ENCODE peak calls at places on chromosomes 7 and 10, in four cellular contexts. S is CD4-positive, alpha-beta T cell; A is heart right ventricle; B is endothelial cell. T is an unnamed sample.

GRCh38 chr10:125006188-125006680 is 64.3 kb downstream of the ZRANB1 start:
- DNase-seq in S (no peak), A (no peak), B (no peak), T (no peak)

GRCh38 chr10:126130291-126130710 is 233.9 kb downstream of the FANK1 start:
- DNase-seq in S (no peak), A (peak), B (no peak), T (no peak)

GRCh38 chr10:111707066-111707465 is 476.5 kb downstream of the GPAM start:
- DNase-seq in S (no peak), A (no peak), B (no peak), T (no peak)

GRCh38 chr7:64558323-64558705 is 4.6 kb downstream of the ZNF680 start:
- DNase-seq in S (no peak), A (no peak), B (no peak), T (no peak)

GRCh38 chr7:23291957-23292560 is 7.1 kb upstream of the MALSU1 start:
- DNase-seq in S (no peak), A (no peak), B (no peak), T (no peak)

GRCh38 chr10:61900829-61901783 is at the start of gene ARID5B:
- DNase-seq in S (peak), A (no peak), B (peak), T (peak)

GRCh38 chr10:71390435-71390820 is 6.3 kb upstream of the CDH23 start:
- DNase-seq in S (no peak), A (no peak), B (no peak), T (no peak)

GRCh38 chr7:14071045-14071444 is 81.6 kb upstream of the ETV1 start:
- DNase-seq in S (no peak), A (no peak), B (no peak), T (no peak)

GRCh38 chr7:25851332-25852248 is 300.4 kb upstream of the NFE2L3 start:
- DNase-seq in S (peak), A (peak), B (peak), T (peak)

GRCh38 chr10:124665091-124665490 is 79.1 kb downstream of the FAM53B start:
- DNase-seq in S (no peak), A (no peak), B (no peak), T (no peak)

GRCh38 chr10:3045471-3046209 is 21.7 kb upstream of the PFKP start:
- DNase-seq in S (no peak), A (peak), B (peak), T (no peak)

GRCh38 chr7:25619963-25620799 is 391.9 kb upstream of the NPVF start:
- DNase-seq in S (no peak), A (peak), B (no peak), T (no peak)

GRCh38 chr7:39602351-39602750 is 21.0 kb upstream of the RALA start:
- DNase-seq in S (no peak), A (no peak), B (no peak), T (no peak)

GRCh38 chr10:71218833-71219120 is 6.4 kb downstream of the UNC5B start:
- DNase-seq in S (no peak), A (no peak), B (no peak), T (no peak)

GRCh38 chr7:12719141-12719919 is 31.9 kb downstream of the ARL4A start:
- DNase-seq in S (no peak), A (no peak), B (no peak), T (no peak)

GRCh38 chr7:4849390-4849789 is 12.4 kb downstream of the PAPOLB start:
- DNase-seq in S (no peak), A (no peak), B (no peak), T (no peak)

GRCh38 chr7:66326501-66327180 is 121.5 kb downstream of the TPST1 start:
- DNase-seq in S (no peak), A (no peak), B (no peak), T (no peak)

GRCh38 chr7:88354999-88355398 is 48.3 kb upstream of the STEAP4 start:
- DNase-seq in S (no peak), A (no peak), B (no peak), T (no peak)

GRCh38 chr7:96219382-96220130 is 102.3 kb downstream of the SLC25A13 start:
- DNase-seq in S (no peak), A (no peak), B (no peak), T (no peak)

GRCh38 chr10:110859206-110859946 is 12.4 kb upstream of the PDCD4 start:
- DNase-seq in S (no peak), A (no peak), B (no peak), T (no peak)

GRCh38 chr10:86758231-86759072 is 2.0 kb downstream of the BMPR1A start:
- DNase-seq in S (no peak), A (no peak), B (no peak), T (no peak)

GRCh38 chr10:86755740-86756510 is 494 bp upstream of the BMPR1A start:
- DNase-seq in S (peak), A (peak), B (peak), T (peak)

GRCh38 chr10:86756511-86757109 is at the start of gene BMPR1A:
- DNase-seq in S (no peak), A (no peak), B (no peak), T (no peak)

GRCh38 chr10:86755454-86755739 is 1.0 kb upstream of the BMPR1A start:
- DNase-seq in S (no peak), A (no peak), B (no peak), T (no peak)

DNA sequence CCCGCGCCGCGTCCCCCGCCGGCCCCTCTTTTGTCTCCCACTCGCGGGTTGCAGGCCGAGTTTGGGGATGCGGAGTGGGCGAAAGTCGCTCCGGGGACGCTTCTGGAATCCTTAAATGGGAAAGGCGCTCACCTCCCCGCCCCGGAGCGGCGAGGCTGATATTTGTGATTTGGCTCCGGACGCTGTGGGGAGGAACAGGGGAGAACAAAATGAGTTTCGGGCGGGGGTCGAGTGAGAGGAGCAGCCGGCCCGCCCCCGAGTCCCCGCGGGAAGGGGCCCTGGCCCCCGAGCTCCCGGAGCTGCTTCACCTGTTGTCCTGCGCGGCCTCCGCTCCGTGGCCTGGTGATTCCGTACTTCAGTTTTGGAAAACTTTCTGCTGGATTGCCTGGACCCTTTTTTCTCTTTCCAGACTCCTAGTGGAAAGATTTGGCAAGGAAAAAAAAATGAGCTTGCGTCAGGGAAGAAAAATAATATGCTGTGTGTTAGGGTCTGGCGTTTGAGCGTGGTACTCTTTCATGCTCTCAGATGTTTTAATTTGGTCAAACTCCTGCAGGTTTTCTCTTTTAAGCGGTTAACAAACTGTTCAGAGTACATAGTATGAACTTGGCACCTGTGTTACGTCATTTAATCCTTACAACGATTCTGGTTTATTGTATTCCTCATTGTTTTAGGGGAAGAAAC is 831 bp downstream of the BMPR1A start:
- DNase-seq in S (peak), A (peak), B (peak), T (no peak)
- TF ChIP-seq CTCF in S (no peak), A (peak), B (no peak), T (no peak)

GRCh38 chr7:52018680-52019054 is 702.1 kb upstream of the COBL start:
- DNase-seq in S (no peak), A (no peak), B (no peak), T (no peak)

GRCh38 chr7:52021343-52021742 is 704.7 kb upstream of the COBL start:
- DNase-seq in S (no peak), A (no peak), B (no peak), T (no peak)

DNA sequence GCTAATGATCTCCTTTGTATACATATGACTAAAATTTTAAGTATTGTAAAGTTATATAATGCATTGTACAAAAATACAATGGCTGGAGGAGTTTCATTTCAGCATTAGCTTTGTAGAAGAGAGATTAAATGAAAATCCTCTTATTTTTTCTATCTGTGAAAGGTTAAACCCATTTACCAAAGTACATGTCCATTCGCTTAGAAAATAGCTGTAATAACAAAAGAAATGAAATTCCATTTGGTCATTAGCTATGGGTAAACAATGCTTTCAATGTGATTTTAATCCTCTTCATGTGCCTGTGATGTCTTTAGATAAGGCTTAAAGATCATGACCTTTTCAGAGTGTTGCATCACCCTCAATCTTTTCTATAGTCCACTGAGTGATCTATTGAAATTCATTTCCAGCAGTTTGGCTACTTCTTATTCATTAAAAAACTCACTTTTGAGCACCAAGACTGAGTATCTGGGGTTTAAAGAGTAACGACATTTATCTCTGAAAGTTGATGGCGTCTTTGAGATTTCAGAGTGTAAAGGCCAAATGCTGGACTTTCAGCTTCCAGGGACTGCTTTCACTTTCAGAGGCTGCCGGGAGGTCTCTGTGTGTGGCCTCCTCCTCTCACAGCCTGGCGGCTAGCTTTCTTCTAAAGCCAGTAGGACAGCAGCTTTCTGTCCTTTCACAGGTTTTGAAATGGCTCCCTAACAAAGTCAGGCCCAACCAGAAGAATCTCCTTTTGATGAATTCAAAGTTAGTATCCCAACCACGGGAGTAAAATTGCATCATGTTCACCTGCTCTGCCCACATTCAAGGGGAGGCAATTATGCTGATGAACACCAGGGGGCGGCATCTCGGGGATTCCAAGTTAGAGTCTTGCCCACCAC is 701.4 kb upstream of the COBL start:
- DNase-seq in S (no peak), A (no peak), B (peak), T (no peak)
- TF ChIP-seq CTCF in S (peak), A (no peak), B (peak), T (no peak)

GRCh38 chr10:97596101-97597055 is 6.9 kb downstream of the C10orf62 start:
- DNase-seq in S (no peak), A (no peak), B (no peak), T (no peak)
- TF ChIP-seq CTCF in S (no peak), A (no peak), B (no peak), T (no peak)

GRCh38 chr10:44372181-44372580 is 12.7 kb downstream of the CXCL12 start:
- DNase-seq in S (no peak), A (no peak), B (no peak), T (no peak)

GRCh38 chr10:44370731-44371248 is 14.1 kb downstream of the CXCL12 start:
- DNase-seq in S (no peak), A (no peak), B (no peak), T (no peak)

GRCh38 chr10:44374155-44374554 is 10.7 kb downstream of the CXCL12 start:
- DNase-seq in S (no peak), A (no peak), B (no peak), T (no peak)

GRCh38 chr10:44376504-44377099 is 8.3 kb downstream of the CXCL12 start:
- DNase-seq in S (no peak), A (no peak), B (no peak), T (no peak)

GRCh38 chr10:44373341-44373995 is 11.4 kb downstream of the CXCL12 start:
- DNase-seq in S (no peak), A (no peak), B (no peak), T (no peak)
- TF ChIP-seq CTCF in S (no peak), A (no peak), B (no peak), T (no peak)

GRCh38 chr10:89390875-89391576 is 1.4 kb upstream of the IFIT1 start:
- DNase-seq in S (no peak), A (no peak), B (no peak), T (no peak)

GRCh38 chr10:89391882-89392756 is at the start of gene IFIT1:
- DNase-seq in S (no peak), A (no peak), B (no peak), T (no peak)

GRCh38 chr10:89384474-89385324 is 6.8 kb downstream of the IFIT1B start:
- DNase-seq in S (no peak), A (no peak), B (no peak), T (no peak)

GRCh38 chr10:89392974-89393373 is 551 bp downstream of the IFIT1 start:
- DNase-seq in S (no peak), A (no peak), B (no peak), T (no peak)

DNA sequence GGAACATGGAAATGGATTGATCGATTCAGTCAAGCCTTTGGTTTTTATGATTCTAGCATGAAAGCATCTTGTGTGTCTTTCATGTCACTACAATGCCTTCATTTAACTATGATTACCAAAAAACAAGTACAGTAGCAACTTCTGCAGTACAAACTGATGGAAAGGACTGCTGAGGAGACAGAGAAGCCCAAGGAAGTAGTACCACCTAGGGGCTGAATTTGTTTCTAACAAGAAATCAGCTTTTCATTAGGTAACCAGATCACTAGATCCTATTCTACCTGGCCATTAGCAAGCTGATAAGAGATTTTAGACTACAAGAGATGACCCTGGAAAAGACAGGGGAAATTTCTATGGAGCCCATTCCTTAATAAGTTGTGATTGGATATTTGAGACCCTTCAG is 3.2 kb upstream of the IFIT1 start:
- DNase-seq in S (no peak), A (no peak), B (no peak), T (no peak)
- TF ChIP-seq CTCF in S (peak), A (peak), B (no peak), T (no peak)

GRCh38 chr10:93757136-93757535 is 600 bp upstream of the LGI1 start:
- DNase-seq in S (no peak), A (no peak), B (peak), T (no peak)
- TF ChIP-seq CTCF in S (no peak), A (no peak), B (no peak), T (no peak)

DNA sequence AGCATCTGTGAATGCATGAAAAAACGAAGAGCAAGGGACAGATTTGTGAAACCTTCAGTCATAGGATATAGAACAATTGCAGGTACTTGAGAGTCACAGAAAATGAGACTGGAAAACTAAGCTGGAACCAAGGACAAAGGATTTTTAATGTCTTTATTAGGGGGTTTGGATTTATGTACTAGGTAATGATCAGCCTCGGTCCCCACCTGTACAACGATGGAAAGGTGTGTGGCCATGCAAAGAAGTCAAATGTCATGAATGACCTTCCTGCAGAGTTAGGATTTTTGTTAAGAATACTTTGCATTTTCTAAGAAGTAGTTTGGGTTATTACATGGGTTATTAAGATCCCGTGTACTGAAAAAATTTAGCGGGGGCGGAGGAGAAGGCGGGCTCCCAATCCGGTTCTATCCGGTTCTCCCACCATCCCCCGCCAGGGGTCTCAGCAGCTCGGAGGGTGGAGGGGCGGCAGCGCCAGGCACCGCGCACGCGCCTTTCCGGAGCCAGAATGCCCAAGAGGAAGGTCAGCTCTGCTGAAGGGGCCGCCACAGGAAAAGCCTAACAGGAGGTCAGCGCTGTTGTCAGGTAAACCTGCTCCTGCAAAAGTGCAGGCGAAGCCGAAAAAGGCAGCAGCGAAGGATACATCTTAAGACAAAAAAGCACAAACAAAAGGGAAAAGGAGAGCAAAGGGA is 327.5 kb upstream of the PLXDC2 start:
- DNase-seq in S (no peak), A (peak), B (peak), T (no peak)
- TF ChIP-seq CTCF in S (no peak), A (no peak), B (no peak), T (no peak)

GRCh38 chr7:75945297-75946168 is 30.6 kb downstream of the POR start:
- DNase-seq in S (no peak), A (no peak), B (no peak), T (no peak)
- TF ChIP-seq CTCF in S (no peak), A (peak), B (no peak), T (no peak)